ENCODE peak calls at places on chromosomes 3 and 15, in ten cellular contexts. I, M, X, G, R, B, H, J, W and S are unnamed samples.

GRCh38 chr15:63615935-63616334 is 18.7 kb downstream of the FBXL22 start:
- DNase-seq in I (no peak), M (no peak), X (no peak), G (no peak), R (no peak), B (no peak), H (no peak), J (no peak), W (no peak), S (no peak)

GRCh38 chr3:37197810-37198371 is 23.5 kb upstream of the LRRFIP2 start:
- DNase-seq in I (no peak), M (peak; percentile 76), X (no peak), G (no peak), R (no peak), B (no peak), H (no peak), J (peak; percentile 55), W (peak; percentile 70), S (no peak)

GRCh38 chr15:80437492-80437891 is 33.3 kb downstream of the ARNT2 start:
- DNase-seq in I (no peak), M (no peak), X (no peak), G (no peak), R (no peak), B (no peak), H (no peak), J (peak; percentile 37), W (no peak), S (no peak)

GRCh38 chr3:46812237-46812791 is 50.9 kb downstream of the MYL3 start:
- DNase-seq in I (peak; percentile 57), M (peak; percentile 89), X (peak; percentile 78), G (peak; percentile 92), R (peak; percentile 60), B (peak; percentile 83), H (peak; percentile 92), J (peak; percentile 29), W (peak; percentile 56), S (peak; percentile 8)

GRCh38 chr3:195203631-195204030 is 67.3 kb downstream of the XXYLT1 start:
- DNase-seq in I (peak; percentile 34), M (no peak), X (no peak), G (no peak), R (no peak), B (no peak), H (no peak), J (no peak), W (no peak), S (no peak)

GRCh38 chr15:33098082-33099058 is 96.1 kb downstream of the FMN1 start:
- DNase-seq in I (peak; percentile 54), M (no peak), X (no peak), G (no peak), R (no peak), B (no peak), H (no peak), J (peak; percentile 91), W (peak; percentile 65), S (no peak)

GRCh38 chr15:42035362-42035761 is 14.5 kb upstream of the PLA2G4E start:
- DNase-seq in I (no peak), M (no peak), X (peak; percentile 64), G (peak; percentile 28), R (no peak), B (no peak), H (no peak), J (peak; percentile 11), W (no peak), S (no peak)

GRCh38 chr3:48747703-48748102 is 30.7 kb upstream of the IP6K2 start:
- DNase-seq in I (no peak), M (no peak), X (no peak), G (no peak), R (no peak), B (no peak), H (no peak), J (no peak), W (no peak), S (no peak)

GRCh38 chr15:73805504-73806089 is 52.4 kb upstream of the INSYN1 start:
- DNase-seq in I (no peak), M (no peak), X (no peak), G (no peak), R (no peak), B (no peak), H (no peak), J (no peak), W (no peak), S (no peak)

GRCh38 chr15:68200016-68200861 is 4.9 kb downstream of the CALML4 start:
- DNase-seq in I (no peak), M (no peak), X (no peak), G (no peak), R (no peak), B (no peak), H (no peak), J (no peak), W (no peak), S (no peak)

GRCh38 chr3:62529230-62529629 is 155.9 kb upstream of the FEZF2 start:
- DNase-seq in I (peak; percentile 22), M (peak; percentile 82), X (peak; percentile 36), G (peak; percentile 76), R (no peak), B (no peak), H (peak; percentile 27), J (peak; percentile 8), W (peak; percentile 20), S (no peak)

GRCh38 chr15:84765675-84766074 is 17.3 kb downstream of the ZNF592 start:
- DNase-seq in I (no peak), M (no peak), X (no peak), G (no peak), R (no peak), B (no peak), H (no peak), J (no peak), W (no peak), S (no peak)
- H3K36me3 ChIP-seq in I (no peaks in the 10 kb centered on the region), M (no peaks in the 10 kb centered on the region), X (peaks cover 8% of the 10 kb centered on the region), G (peaks cover 4% of the 10 kb centered on the region), R (peaks cover 8% of the 10 kb centered on the region), B (peaks cover 40% of the 10 kb centered on the region), H (peaks cover 5% of the 10 kb centered on the region), J (peaks cover 20% of the 10 kb centered on the region), W (peaks cover 43% of the 10 kb centered on the region), S (no peaks in the 10 kb centered on the region)

DNA sequence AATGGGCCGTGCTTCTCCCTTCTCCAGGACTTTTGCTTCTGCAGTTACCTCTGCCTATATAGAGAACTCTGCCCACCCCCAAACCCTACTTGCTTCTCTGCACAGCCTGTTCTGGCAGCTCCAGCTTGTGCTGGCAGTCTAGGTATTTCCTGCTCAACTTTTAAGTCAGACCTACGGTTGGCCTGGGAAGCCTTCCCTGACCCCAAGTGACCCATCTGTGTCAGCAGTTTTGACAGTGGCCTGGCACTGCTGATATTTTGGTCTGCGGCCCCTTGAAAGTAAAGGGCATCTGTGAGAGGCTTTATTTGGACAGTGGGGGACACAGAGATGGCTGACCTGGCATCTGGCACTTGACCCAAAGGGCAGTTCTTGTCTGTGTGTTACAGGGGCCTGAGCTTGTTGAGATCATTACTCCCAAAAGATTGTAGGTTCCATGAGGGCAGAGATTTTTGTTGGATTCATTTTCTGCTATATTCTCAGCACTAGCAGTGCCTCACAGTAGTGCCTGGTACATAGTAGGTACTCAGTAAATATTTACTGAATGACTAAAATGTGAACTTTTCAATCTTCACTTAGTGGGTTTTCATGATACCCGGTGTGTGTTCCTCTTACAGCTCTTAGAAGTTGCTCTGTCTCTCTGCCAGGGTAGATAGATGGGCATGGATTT is 55.2 kb upstream of the TRAK1 start:
- DNase-seq in I (no peak), M (no peak), X (peak; percentile 25), G (no peak), R (no peak), B (no peak), H (peak; percentile 26), J (no peak), W (no peak), S (no peak)
- H3K4me1 ChIP-seq in I (peaks cover 36% of the 10 kb centered on the region), M (peaks cover 28% of the 10 kb centered on the region), X (peaks cover 10% of the 10 kb centered on the region), G (peaks cover 43% of the 10 kb centered on the region), R (no peaks in the 10 kb centered on the region), B (peaks cover 66% of the 10 kb centered on the region), H (peaks cover 45% of the 10 kb centered on the region), J (peaks cover 47% of the 10 kb centered on the region), W (peaks cover 61% of the 10 kb centered on the region), S (peaks cover 15% of the 10 kb centered on the region)

GRCh38 chr15:79004336-79004735 is 59.5 kb upstream of the CTSH start:
- DNase-seq in I (peak; percentile 54), M (no peak), X (no peak), G (peak; percentile 46), R (no peak), B (no peak), H (no peak), J (peak; percentile 87), W (peak; percentile 67), S (no peak)
- H3K4me3 ChIP-seq in I (no peak overlapping the region), M (no peak overlapping the region), X (no peak overlapping the region), G (no peak overlapping the region), R (no peak overlapping the region), B (no peak overlapping the region), H (no peak overlapping the region), J (no peak overlapping the region), W (no peak overlapping the region), S (no peak overlapping the region)

DNA sequence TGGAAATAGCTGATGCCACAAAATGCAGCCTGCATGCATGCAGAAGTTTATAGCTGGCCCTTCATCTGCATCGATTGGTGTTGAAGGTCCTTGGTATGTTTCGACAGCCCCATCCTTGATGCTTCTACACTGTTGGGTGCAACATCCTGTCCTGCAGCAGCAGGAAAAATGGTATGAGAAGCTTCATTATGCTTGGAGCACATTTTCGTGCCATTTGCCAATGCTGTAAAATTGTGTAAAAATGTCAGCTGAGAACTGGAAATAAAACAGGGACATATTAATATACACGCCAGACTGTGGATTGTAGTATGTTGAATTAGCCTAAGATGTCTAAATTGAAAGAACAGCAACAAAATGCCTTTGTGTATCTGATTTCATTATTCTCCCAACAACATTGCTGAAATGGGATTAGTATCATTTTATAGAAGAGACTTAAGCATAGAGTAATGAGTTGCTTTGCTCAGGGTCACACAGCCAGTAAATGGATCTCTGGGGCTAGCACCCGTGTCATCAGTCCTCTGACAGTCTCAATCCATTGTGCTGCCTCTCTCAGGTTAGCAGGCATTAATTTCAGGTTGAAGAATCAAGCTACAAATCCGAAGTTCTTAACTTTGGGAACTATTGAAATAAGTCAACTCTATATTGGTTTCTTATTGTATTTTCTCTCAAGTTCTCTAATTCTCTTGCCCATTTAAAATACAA is 189.4 kb downstream of the MBNL1 start:
- DNase-seq in I (no peak), M (no peak), X (no peak), G (no peak), R (no peak), B (no peak), H (no peak), J (no peak), W (no peak), S (no peak)
- H3K36me3 ChIP-seq in I (peaks cover 14% of the 10 kb centered on the region), M (no peaks in the 10 kb centered on the region), X (peaks cover 8% of the 10 kb centered on the region), G (no peaks in the 10 kb centered on the region), R (peaks cover 38% of the 10 kb centered on the region), B (peaks cover 84% of the 10 kb centered on the region), H (no peaks in the 10 kb centered on the region), J (peaks cover 23% of the 10 kb centered on the region), W (peaks cover 65% of the 10 kb centered on the region), S (peaks cover 4% of the 10 kb centered on the region)